ENCODE peak calls at places on chromosome 14, in eight cellular contexts. Q, R, O, I, B, A, W and Z are unnamed samples.

GRCh38 chr14:75539562-75540478 is 17.6 kb downstream of the BATF start:
- DNase-seq in Q (no peak), R (no peak), O (no peak), I (no peak), B (peak), A (no peak), W (no peak), Z (no peak)

GRCh38 chr14:70771781-70772212 is 37.5 kb downstream of the MAP3K9 start:
- DNase-seq in Q (no peak), R (no peak), O (peak), I (peak), B (no peak), A (no peak), W (no peak), Z (no peak)

GRCh38 chr14:100712490-100712889 is 14.2 kb upstream of the DLK1 start:
- DNase-seq in Q (no peak), R (no peak), O (no peak), I (no peak), B (no peak), A (no peak), W (no peak), Z (no peak)

GRCh38 chr14:53956427-53957201 is at the start of gene BMP4:
- DNase-seq in Q (peak), R (no peak), O (peak), I (peak), B (peak), A (peak), W (no peak), Z (no peak)

GRCh38 chr14:72315720-72316119 is 383.5 kb downstream of the RGS6 start:
- DNase-seq in Q (no peak), R (no peak), O (no peak), I (no peak), B (no peak), A (no peak), W (no peak), Z (no peak)

GRCh38 chr14:61438860-61439765 is 117.7 kb downstream of the PRKCH start:
- DNase-seq in Q (peak), R (no peak), O (no peak), I (peak), B (peak), A (peak), W (no peak), Z (no peak)

GRCh38 chr14:63045234-63045611 is at the start of gene KCNH5:
- DNase-seq in Q (peak), R (no peak), O (peak), I (peak), B (peak), A (peak), W (no peak), Z (no peak)

GRCh38 chr14:26200675-26201074 is 397.2 kb downstream of the NOVA1 start:
- DNase-seq in Q (peak), R (no peak), O (no peak), I (no peak), B (no peak), A (peak), W (no peak), Z (peak)

GRCh38 chr14:20278414-20278813 is 27.3 kb downstream of the TTC5 start:
- DNase-seq in Q (no peak), R (no peak), O (no peak), I (no peak), B (no peak), A (peak), W (no peak), Z (no peak)

GRCh38 chr14:28163261-28163660 is 603.3 kb upstream of the FOXG1 start:
- DNase-seq in Q (no peak), R (no peak), O (no peak), I (peak), B (no peak), A (no peak), W (no peak), Z (peak)

GRCh38 chr14:21118933-21119332 is 18.1 kb downstream of the TMEM253 start:
- DNase-seq in Q (no peak), R (no peak), O (no peak), I (no peak), B (no peak), A (no peak), W (no peak), Z (no peak)

GRCh38 chr14:54589076-54589475 is 22.1 kb downstream of the SAMD4A start:
- DNase-seq in Q (peak), R (no peak), O (no peak), I (no peak), B (no peak), A (no peak), W (no peak), Z (no peak)

GRCh38 chr14:105168093-105168420 is 519 bp downstream of the JAG2 start:
- DNase-seq in Q (no peak), R (no peak), O (no peak), I (no peak), B (no peak), A (no peak), W (no peak), Z (no peak)

GRCh38 chr14:63725786-63726185 is 2.1 kb downstream of the SGPP1 start:
- DNase-seq in Q (no peak), R (no peak), O (no peak), I (no peak), B (no peak), A (peak), W (no peak), Z (no peak)

GRCh38 chr14:39731912-39732311 is 299.7 kb upstream of the FBXO33 start:
- DNase-seq in Q (no peak), R (no peak), O (no peak), I (peak), B (no peak), A (no peak), W (no peak), Z (no peak)

GRCh38 chr14:59465570-59466150 is 480 bp upstream of the GPR135 start:
- DNase-seq in Q (no peak), R (no peak), O (no peak), I (no peak), B (no peak), A (no peak), W (no peak), Z (no peak)

GRCh38 chr14:103207404-103208072 is 84.3 kb downstream of the TNFAIP2 start:
- DNase-seq in Q (no peak), R (no peak), O (no peak), I (no peak), B (no peak), A (peak), W (no peak), Z (no peak)

GRCh38 chr14:104925941-104926609 is 1.4 kb downstream of the PLD4 start:
- DNase-seq in Q (no peak), R (no peak), O (no peak), I (no peak), B (peak), A (no peak), W (no peak), Z (no peak)

GRCh38 chr14:99179506-99179905 is 92.5 kb downstream of the BCL11B start:
- DNase-seq in Q (no peak), R (no peak), O (no peak), I (no peak), B (no peak), A (no peak), W (no peak), Z (no peak)

GRCh38 chr14:46259536-46259935 is 392.0 kb downstream of the RPL10L start:
- DNase-seq in Q (no peak), R (no peak), O (peak), I (peak), B (no peak), A (no peak), W (no peak), Z (no peak)

GRCh38 chr14:103056322-103057027 is 874 bp downstream of the CDC42BPB start:
- DNase-seq in Q (peak), R (no peak), O (peak), I (peak), B (no peak), A (peak), W (no peak), Z (no peak)

GRCh38 chr14:60254176-60254575 is 5.2 kb downstream of the PPM1A start:
- DNase-seq in Q (no peak), R (no peak), O (no peak), I (no peak), B (no peak), A (no peak), W (no peak), Z (no peak)